ENCODE peak calls at places on chromosomes 5 and 9, in eight cellular contexts. J is prostate gland, W is HL-60, D is HepG2, N is spleen, R is H1, Q is transverse colon, Y is sigmoid colon. Z is an unnamed sample.

GRCh38 chr9:122846371-122847060 is 18.1 kb upstream of the PDCL start:
- DNase-seq in J (no peak), W (no peak), D (no peak), N (no peak), R (no peak), Q (no peak), Y (no peak), Z (no peak)

GRCh38 chr9:129750010-129750409 is 2.8 kb downstream of the PTGES start:
- DNase-seq in J (no peak), W (no peak), D (no peak), N (no peak), R (no peak), Q (no peak), Y (no peak), Z (no peak)

GRCh38 chr9:114621975-114622609 is 11.0 kb downstream of the TMEM268 start:
- DNase-seq in J (no peak), W (no peak), D (no peak), N (no peak), R (no peak), Q (no peak), Y (no peak), Z (no peak)

GRCh38 chr9:22395585-22396205 is 50.9 kb upstream of the DMRTA1 start:
- DNase-seq in J (no peak), W (no peak), D (peak), N (no peak), R (no peak), Q (no peak), Y (no peak), Z (no peak)

GRCh38 chr9:97710356-97711222 is 13.4 kb upstream of the XPA start:
- DNase-seq in J (peak), W (peak), D (peak), N (no peak), R (no peak), Q (peak), Y (no peak), Z (peak)

GRCh38 chr9:127863179-127863578 is 8.7 kb upstream of the ENG start:
- DNase-seq in J (no peak), W (peak), D (no peak), N (no peak), R (no peak), Q (no peak), Y (no peak), Z (no peak)

GRCh38 chr5:127878174-127878750 is 175.1 kb downstream of the CCDC192 start:
- DNase-seq in J (peak), W (peak), D (peak), N (no peak), R (peak), Q (peak), Y (no peak), Z (no peak)

GRCh38 chr5:130642461-130642860 is 522.6 kb downstream of the HINT1 start:
- DNase-seq in J (no peak), W (no peak), D (no peak), N (no peak), R (no peak), Q (no peak), Y (no peak), Z (no peak)

GRCh38 chr5:142568271-142568995 is 117.5 kb downstream of the FGF1 start:
- DNase-seq in J (no peak), W (no peak), D (no peak), N (no peak), R (no peak), Q (no peak), Y (peak), Z (no peak)

GRCh38 chr5:78515665-78516064 is 132.9 kb downstream of the LHFPL2 start:
- DNase-seq in J (no peak), W (no peak), D (no peak), N (no peak), R (no peak), Q (no peak), Y (no peak), Z (no peak)

GRCh38 chr5:109866051-109866450 is 176.3 kb downstream of the MAN2A1 start:
- DNase-seq in J (no peak), W (no peak), D (no peak), N (no peak), R (no peak), Q (no peak), Y (no peak), Z (no peak)

GRCh38 chr5:26763151-26763550 is 275.2 kb downstream of the CDH9 start:
- DNase-seq in J (no peak), W (no peak), D (no peak), N (no peak), R (no peak), Q (no peak), Y (no peak), Z (no peak)

GRCh38 chr5:177487975-177488374 is 9.4 kb downstream of the PDLIM7 start:
- DNase-seq in J (no peak), W (no peak), D (no peak), N (no peak), R (no peak), Q (no peak), Y (no peak), Z (no peak)

GRCh38 chr5:41636605-41637004 is 126.2 kb upstream of the PLCXD3 start:
- DNase-seq in J (no peak), W (no peak), D (peak), N (no peak), R (no peak), Q (no peak), Y (no peak), Z (no peak)

GRCh38 chr9:126965541-126966428 is 51.2 kb downstream of the RALGPS1 start:
- DNase-seq in J (peak), W (peak), D (peak), N (no peak), R (peak), Q (peak), Y (peak), Z (peak)

GRCh38 chr5:157076558-157076957 is 17.6 kb upstream of the HAVCR1 start:
- DNase-seq in J (no peak), W (no peak), D (no peak), N (no peak), R (no peak), Q (no peak), Y (no peak), Z (no peak)

GRCh38 chr5:126878085-126878484 is 101.1 kb downstream of the LMNB1 start:
- DNase-seq in J (no peak), W (no peak), D (no peak), N (peak), R (no peak), Q (no peak), Y (no peak), Z (no peak)

GRCh38 chr9:137968235-137968634 is 90.7 kb downstream of the CACNA1B start:
- DNase-seq in J (no peak), W (no peak), D (no peak), N (peak), R (no peak), Q (no peak), Y (peak), Z (no peak)

GRCh38 chr5:149631506-149631905 is 50.2 kb downstream of the ARHGEF37 start:
- DNase-seq in J (no peak), W (no peak), D (no peak), N (no peak), R (no peak), Q (no peak), Y (no peak), Z (no peak)

GRCh38 chr5:137753227-137753985 is 757 bp downstream of the HNRNPA0 start:
- DNase-seq in J (peak), W (peak), D (no peak), N (peak), R (no peak), Q (peak), Y (peak), Z (peak)

GRCh38 chr9:23850242-23851023 is 24.4 kb upstream of the ELAVL2 start:
- DNase-seq in J (no peak), W (no peak), D (no peak), N (no peak), R (no peak), Q (no peak), Y (no peak), Z (no peak)

GRCh38 chr9:109426621-109427402 is 71.3 kb downstream of the PTPN3 start:
- DNase-seq in J (no peak), W (no peak), D (no peak), N (no peak), R (no peak), Q (no peak), Y (no peak), Z (no peak)

GRCh38 chr5:103444333-103445038 is 118.1 kb downstream of the NUDT12 start:
- DNase-seq in J (peak), W (no peak), D (no peak), N (no peak), R (no peak), Q (peak), Y (no peak), Z (no peak)
- TF ChIP-seq POLR2AphosphoS5 in J (no peak), W (no peak), D (no peak), N (no peak), R (no peak), Q (no peak), Y (no peak), Z (no peak)

DNA sequence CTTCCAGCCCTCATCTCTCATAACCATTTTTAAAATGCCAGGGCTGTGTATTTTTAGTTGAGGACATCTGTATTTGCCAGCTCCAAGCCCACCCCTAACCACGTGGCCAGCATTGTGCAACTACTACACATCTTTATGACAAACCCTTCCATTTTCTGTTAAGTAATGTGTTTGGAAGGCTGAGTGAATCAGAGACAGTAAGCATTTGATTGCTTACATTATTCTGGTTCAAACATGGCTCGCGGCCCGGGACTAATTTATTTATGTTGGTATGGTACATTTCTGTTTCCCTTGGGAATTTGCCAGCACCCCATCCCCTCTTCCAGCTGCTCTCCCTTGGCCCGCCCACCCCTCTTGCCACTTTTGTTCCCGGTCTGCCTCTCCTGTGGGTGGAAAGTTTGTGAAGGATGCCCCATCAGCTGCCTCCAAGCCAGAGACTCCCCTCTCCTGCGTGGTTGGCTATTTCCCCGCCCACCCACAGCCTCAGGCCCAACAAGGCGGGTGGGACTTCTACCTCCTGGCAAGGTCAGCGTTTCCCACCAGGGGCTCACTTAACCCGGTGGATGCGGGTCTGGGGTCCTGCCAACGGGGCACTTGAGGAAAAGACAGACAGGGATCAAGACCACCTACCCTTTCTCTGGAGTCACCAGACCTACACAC is 162.3 kb downstream of the HSD17B3 start:
- DNase-seq in J (peak), W (peak), D (no peak), N (no peak), R (no peak), Q (peak), Y (peak), Z (no peak)
- TF ChIP-seq POLR2AphosphoS5 in J (peak), W (no peak), D (no peak), N (no peak), R (no peak), Q (peak), Y (peak), Z (no peak)

GRCh38 chr9:76901801-76902200 is 4.1 kb downstream of the PRUNE2 start:
- DNase-seq in J (no peak), W (no peak), D (no peak), N (no peak), R (no peak), Q (no peak), Y (peak), Z (no peak)
- TF ChIP-seq POLR2AphosphoS5 in J (no peak), W (no peak), D (no peak), N (no peak), R (no peak), Q (no peak), Y (no peak), Z (no peak)

GRCh38 chr9:35690447-35691324 is 961 bp upstream of the TPM2 start:
- DNase-seq in J (peak), W (peak), D (no peak), N (peak), R (no peak), Q (peak), Y (peak), Z (peak)

GRCh38 chr9:35689351-35689600 is 449 bp downstream of the TPM2 start:
- DNase-seq in J (no peak), W (no peak), D (no peak), N (no peak), R (no peak), Q (no peak), Y (no peak), Z (no peak)

GRCh38 chr9:35691325-35691631 is 1.6 kb upstream of the TPM2 start:
- DNase-seq in J (no peak), W (peak), D (no peak), N (no peak), R (no peak), Q (no peak), Y (no peak), Z (no peak)

GRCh38 chr9:35688558-35689350 is 971 bp downstream of the TPM2 start:
- DNase-seq in J (no peak), W (no peak), D (peak), N (no peak), R (no peak), Q (no peak), Y (no peak), Z (no peak)

DNA sequence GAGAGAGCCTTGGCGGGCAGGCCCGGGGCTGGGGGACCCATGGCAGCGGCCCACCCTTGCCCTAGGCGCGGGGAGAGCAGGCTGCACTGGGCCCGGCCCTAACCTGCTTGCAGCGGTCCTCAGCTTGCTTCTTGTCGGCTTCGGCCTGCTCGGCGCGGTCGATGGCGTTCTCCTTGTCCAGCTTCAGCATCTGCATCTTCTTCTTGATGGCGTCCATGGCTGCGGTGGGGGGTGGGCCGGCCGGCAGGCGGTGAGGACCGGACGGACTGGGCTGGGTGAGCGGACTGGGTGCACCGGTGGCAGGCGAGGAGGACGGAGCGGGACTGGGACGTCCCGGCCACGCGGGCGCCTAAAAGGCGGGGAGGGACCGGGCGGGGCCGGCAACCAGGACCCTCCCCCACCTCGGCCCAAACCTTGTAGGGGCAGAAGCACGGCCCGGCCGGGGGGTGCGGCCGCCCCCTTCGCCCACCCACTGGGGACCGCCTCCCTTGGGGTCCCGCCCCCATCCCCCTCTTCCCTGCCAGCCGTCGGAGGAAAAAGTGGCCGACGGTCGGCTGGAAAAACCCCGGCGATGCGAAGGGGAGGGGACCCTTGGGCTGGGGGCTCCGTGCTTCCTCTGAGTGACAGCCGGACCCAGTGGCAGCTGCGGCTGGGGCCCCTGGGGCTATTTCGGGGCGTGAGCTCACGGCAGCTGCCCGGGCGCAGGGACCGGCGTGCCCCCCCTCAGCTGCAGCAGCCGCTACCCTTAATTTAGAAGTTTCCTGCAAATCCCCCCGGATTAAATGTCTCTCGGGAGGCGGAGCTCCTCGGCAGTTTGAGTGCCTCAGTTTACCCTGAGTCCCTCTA is at the start of gene TPM2:
- DNase-seq in J (peak), W (no peak), D (no peak), N (no peak), R (peak), Q (peak), Y (peak), Z (no peak)
- TF ChIP-seq POLR2AphosphoS5 in J (peak), W (no peak), D (no peak), N (peak), R (peak), Q (peak), Y (peak), Z (no peak)

DNA sequence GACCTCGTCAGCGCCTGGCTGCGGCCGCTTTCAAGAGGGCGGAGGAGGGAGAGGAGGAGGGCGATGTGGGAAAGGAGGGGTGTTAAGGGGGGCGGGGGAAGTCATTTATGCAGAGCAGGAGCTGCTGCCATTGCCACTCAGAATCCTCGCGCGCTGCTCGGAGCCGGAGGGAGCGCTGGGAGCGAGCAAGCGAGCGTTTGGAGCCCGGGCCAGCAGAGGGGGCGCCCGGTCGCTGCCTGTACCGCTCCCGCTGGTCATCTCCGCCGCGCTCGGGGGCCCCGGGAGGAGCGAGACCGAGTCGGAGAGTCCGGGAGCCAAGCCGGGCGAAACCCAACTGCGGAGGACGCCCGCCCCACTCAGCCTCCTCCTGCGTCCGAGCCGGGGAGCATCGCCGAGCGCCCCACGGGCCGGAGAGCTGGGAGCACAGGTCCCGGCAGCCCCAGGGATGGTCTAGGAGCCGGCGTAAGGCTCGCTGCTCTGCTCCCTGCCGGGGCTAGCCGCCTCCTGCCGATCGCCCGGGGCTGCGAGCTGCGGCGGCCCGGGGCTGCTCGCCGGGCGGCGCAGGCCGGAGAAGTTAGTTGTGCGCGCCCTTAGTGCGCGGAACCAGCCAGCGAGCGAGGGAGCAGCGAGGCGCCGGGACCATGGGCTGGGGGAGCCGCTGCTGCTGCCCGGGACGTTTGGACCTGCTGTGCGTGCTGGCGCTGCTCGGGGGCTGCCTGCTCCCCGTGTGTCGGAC is at the start of gene PCSK5:
- DNase-seq in J (peak), W (peak), D (peak), N (peak), R (peak), Q (peak), Y (peak), Z (peak)
- TF ChIP-seq POLR2AphosphoS5 in J (peak), W (no peak), D (no peak), N (peak), R (peak), Q (peak), Y (peak), Z (no peak)

GRCh38 chr9:107175826-107176500 is 107.1 kb upstream of the RAD23B start:
- DNase-seq in J (no peak), W (no peak), D (no peak), N (no peak), R (no peak), Q (no peak), Y (no peak), Z (no peak)
- TF ChIP-seq POLR2AphosphoS5 in J (no peak), W (no peak), D (no peak), N (no peak), R (no peak), Q (no peak), Y (no peak), Z (no peak)

GRCh38 chr5:173616577-173617118 is at the start of gene BOD1:
- DNase-seq in J (peak), W (peak), D (peak), N (peak), R (peak), Q (peak), Y (peak), Z (peak)
- TF ChIP-seq POLR2AphosphoS5 in J (peak), W (peak), D (peak), N (peak), R (peak), Q (no peak), Y (peak), Z (no peak)

GRCh38 chr5:161342886-161343285 is 203.6 kb downstream of the GABRB2 start:
- DNase-seq in J (no peak), W (no peak), D (no peak), N (no peak), R (no peak), Q (no peak), Y (no peak), Z (no peak)
- TF ChIP-seq POLR2AphosphoS5 in J (no peak), W (no peak), D (no peak), N (no peak), R (no peak), Q (no peak), Y (no peak), Z (no peak)

DNA sequence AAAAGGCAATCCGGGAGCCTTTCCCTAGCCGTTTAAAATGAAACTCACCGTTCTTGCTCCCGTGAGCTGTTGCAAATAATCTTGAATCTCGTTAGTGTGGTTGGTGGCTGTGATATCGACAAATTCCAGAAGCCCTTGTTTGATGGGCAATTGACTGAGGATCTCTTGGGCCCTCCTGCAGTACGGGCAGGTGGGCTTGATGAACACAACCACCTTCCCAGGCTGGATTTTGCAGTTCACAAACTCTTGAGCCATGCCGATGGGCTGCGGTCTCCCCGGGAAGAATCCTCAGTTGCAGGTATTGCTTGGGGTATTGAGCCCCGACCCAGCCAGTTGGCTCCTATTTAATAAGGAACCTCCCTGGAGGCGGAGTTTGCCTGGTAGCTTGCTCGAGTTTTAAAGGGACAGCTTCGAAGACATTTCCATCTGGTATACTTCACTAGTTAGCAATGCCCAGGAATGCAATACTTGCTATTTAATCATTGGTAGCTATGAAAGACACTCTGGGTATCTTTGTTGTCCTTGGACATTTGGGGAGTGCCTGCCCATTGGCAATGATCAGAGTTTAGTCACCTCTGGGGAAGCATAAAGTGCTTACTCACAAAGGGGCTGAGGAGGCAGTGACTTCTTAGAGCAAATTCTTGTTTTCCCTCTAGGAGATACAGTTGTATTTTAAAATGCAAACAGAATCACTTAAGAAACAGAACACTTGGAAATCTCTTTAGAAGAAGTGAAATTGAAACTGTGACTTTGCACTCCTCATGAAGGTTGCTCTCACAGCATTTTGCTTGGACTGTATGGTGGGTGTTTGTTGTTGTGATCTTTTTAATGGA is at the start of gene GLRX:
- DNase-seq in J (peak), W (peak), D (peak), N (peak), R (peak), Q (peak), Y (peak), Z (no peak)
- TF ChIP-seq POLR2AphosphoS5 in J (peak), W (no peak), D (peak), N (peak), R (peak), Q (peak), Y (peak), Z (peak)

DNA sequence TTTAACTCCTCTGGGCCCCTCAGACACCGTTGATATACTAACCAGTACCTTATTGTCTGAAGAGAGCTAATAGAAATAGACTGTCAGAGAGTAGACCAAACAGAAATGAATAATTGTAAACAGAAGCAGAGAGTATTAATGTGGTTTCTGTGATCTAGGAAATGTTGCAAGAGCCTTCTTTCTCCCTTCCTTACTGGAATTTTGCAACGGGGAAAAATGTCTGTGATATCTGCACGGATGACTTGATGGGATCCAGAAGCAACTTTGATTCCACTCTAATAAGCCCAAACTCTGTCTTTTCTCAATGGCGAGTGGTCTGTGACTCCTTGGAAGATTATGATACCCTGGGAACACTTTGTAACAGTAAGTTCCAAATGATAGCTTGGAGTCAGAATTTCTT is 5.1 kb downstream of the TYRP1 start:
- DNase-seq in J (no peak), W (no peak), D (no peak), N (no peak), R (no peak), Q (no peak), Y (no peak), Z (no peak)
- TF ChIP-seq POLR2AphosphoS5 in J (no peak), W (no peak), D (no peak), N (no peak), R (no peak), Q (peak), Y (peak), Z (no peak)

Z was measured in GM12892.